ENCODE peak calls at places on chromosomes 12 and 14, in five cellular contexts. H, V, A, P and Z are unnamed samples.

GRCh38 chr12:103331643-103332042 is 164.1 kb downstream of the C12orf42 start:
- DNase-seq in H (no peak), V (no peak), A (no peak), P (no peak), Z (no peak)

GRCh38 chr14:69637503-69638030 is 26.2 kb downstream of the SUSD6 start:
- DNase-seq in H (no peak), V (no peak), A (no peak), P (no peak), Z (no peak)

GRCh38 chr12:57276935-57277563 is 26.1 kb upstream of the STAC3 start:
- DNase-seq in H (no peak), V (peak), A (peak), P (peak), Z (no peak)

GRCh38 chr14:55556929-55557623 is 22.9 kb upstream of the KTN1 start:
- DNase-seq in H (peak), V (peak), A (peak), P (peak), Z (no peak)

GRCh38 chr12:116594325-116595038 is 35.3 kb downstream of the MAP1LC3B2 start:
- DNase-seq in H (no peak), V (no peak), A (no peak), P (no peak), Z (no peak)

GRCh38 chr12:67068204-67068731 is 200.9 kb upstream of the CAND1 start:
- DNase-seq in H (no peak), V (no peak), A (no peak), P (no peak), Z (peak)

GRCh38 chr12:58601529-58601928 is 318.8 kb downstream of the LRIG3 start:
- DNase-seq in H (no peak), V (no peak), A (no peak), P (no peak), Z (no peak)

GRCh38 chr14:97539884-97540283 is 742.7 kb downstream of the VRK1 start:
- DNase-seq in H (no peak), V (no peak), A (no peak), P (no peak), Z (no peak)

GRCh38 chr12:18250313-18250916 is 10.9 kb upstream of the PIK3C2G start:
- DNase-seq in H (peak), V (peak), A (peak), P (peak), Z (peak)

GRCh38 chr12:52650520-52651081 is 1.4 kb downstream of the KRT2 start:
- DNase-seq in H (no peak), V (no peak), A (no peak), P (no peak), Z (no peak)

GRCh38 chr14:88384653-88385205 is 728 bp upstream of the SPATA7 start:
- DNase-seq in H (no peak), V (peak), A (peak), P (no peak), Z (no peak)

GRCh38 chr14:88386395-88386794 is 938 bp downstream of the SPATA7 start:
- DNase-seq in H (no peak), V (no peak), A (no peak), P (no peak), Z (no peak)

GRCh38 chr14:88379706-88380343 is 5.6 kb upstream of the SPATA7 start:
- DNase-seq in H (no peak), V (no peak), A (no peak), P (no peak), Z (no peak)

GRCh38 chr14:88385212-88386101 is at the start of gene SPATA7:
- DNase-seq in H (peak), V (peak), A (peak), P (peak), Z (peak)

GRCh38 chr14:88380405-88380804 is 5.1 kb upstream of the SPATA7 start:
- DNase-seq in H (no peak), V (peak), A (peak), P (no peak), Z (peak)
- TF ChIP-seq CTCF in H (no peak), V (peak), A (peak), P (peak), Z (peak)

DNA sequence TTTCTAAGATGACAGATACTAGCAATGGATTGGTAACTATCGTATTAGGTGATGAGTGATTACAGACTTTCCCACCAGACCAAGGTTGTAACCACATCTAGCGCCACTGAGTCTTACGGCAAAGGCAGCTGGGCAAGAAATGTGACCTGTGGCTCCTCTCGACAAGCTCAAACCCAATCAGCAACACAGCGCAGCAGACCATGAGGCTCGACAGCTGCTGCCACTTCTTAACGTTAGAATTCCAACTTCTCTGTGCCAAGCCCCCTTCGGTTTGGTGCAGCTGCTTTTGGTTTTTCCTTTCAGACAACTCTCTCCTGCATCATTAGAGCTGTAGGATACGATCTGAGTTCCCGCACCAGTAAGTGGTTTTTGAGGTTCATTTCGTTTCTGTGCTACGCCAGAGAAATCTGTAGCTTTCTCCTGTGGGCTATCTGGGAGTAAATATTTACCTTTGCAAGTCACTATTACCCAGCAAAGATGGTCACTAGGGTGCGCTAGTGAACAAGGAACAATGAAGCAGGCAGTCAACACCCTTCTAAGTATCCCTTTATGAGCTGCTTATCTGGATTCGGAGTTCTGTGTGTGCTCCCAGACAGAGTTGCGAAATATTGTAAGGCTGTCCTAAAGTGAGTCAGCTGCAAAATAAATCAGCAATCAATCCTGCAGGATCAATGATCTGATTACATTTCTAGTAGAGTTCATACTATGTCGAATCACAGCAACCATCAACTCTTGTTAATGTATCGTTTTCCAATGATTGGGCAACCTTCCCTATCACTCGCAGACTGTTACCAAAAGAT is 133.8 kb downstream of the KCNK10 start:
- DNase-seq in H (peak), V (peak), A (peak), P (peak), Z (peak)
- TF ChIP-seq CTCF in H (peak), V (peak), A (peak), P (peak), Z (peak)

GRCh38 chr14:77605392-77605978 is 11.0 kb downstream of the SPTLC2 start:
- DNase-seq in H (no peak), V (no peak), A (no peak), P (no peak), Z (no peak)

GRCh38 chr14:77601846-77602609 is 14.4 kb downstream of the SPTLC2 start:
- DNase-seq in H (no peak), V (no peak), A (no peak), P (peak), Z (no peak)

GRCh38 chr14:77603654-77604270 is 12.7 kb downstream of the SPTLC2 start:
- DNase-seq in H (no peak), V (no peak), A (no peak), P (no peak), Z (no peak)

GRCh38 chr14:77599894-77600293 is 16.5 kb downstream of the SPTLC2 start:
- DNase-seq in H (no peak), V (no peak), A (peak), P (no peak), Z (no peak)

GRCh38 chr14:77603031-77603430 is 13.4 kb downstream of the SPTLC2 start:
- DNase-seq in H (no peak), V (no peak), A (no peak), P (no peak), Z (no peak)
- TF ChIP-seq CTCF in H (no peak), V (no peak), A (no peak), P (no peak), Z (no peak)

GRCh38 chr14:89307409-89307808 is 109.6 kb downstream of the FOXN3 start:
- DNase-seq in H (no peak), V (no peak), A (no peak), P (no peak), Z (no peak)

GRCh38 chr14:89302396-89302950 is 114.6 kb downstream of the FOXN3 start:
- DNase-seq in H (no peak), V (no peak), A (no peak), P (no peak), Z (no peak)

GRCh38 chr14:89303452-89304435 is 113.3 kb downstream of the FOXN3 start:
- DNase-seq in H (peak), V (peak), A (peak), P (peak), Z (peak)

GRCh38 chr14:89308232-89308959 is 108.6 kb downstream of the FOXN3 start:
- DNase-seq in H (no peak), V (peak), A (peak), P (no peak), Z (peak)

DNA sequence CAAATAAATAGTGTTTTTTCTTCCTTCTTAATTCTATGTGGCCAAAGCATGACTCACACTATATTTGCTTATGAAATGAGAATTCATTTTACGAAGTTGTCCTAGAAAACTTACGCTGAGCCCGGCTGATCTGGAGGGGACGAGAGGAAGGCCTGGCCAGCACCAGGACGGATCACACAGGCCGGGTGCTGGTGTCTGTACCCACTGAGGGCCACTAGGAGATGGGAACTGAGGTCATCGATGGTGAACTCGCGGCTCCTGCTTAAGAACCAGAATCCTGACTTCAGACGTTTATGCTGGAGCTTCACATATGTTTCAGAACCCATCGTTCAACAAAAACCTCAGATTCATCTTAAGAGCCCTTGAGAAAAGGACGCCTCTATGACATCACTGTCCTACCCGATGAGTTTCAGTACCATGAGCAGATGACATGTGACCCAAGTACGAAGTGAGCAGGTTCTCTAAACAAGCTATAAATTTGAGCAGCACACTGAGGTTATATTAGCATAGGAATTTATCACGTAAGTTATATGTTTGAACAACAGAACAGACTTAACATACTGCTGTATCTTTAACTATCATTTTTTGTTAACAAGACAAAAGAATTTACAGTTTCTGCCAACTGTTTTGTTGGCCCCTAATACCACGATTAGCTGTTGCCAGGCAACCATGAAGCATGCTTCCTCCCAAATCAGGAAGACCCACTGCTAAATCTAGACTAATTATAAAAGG is 111.9 kb downstream of the FOXN3 start:
- DNase-seq in H (no peak), V (peak), A (peak), P (peak), Z (peak)
- TF ChIP-seq CTCF in H (no peak), V (no peak), A (peak), P (no peak), Z (no peak)